ENCODE peak calls at places on chromosome 1, in seven cellular contexts. O, N, F, S, Q, D and G are unnamed samples.

GRCh38 chr1:100969336-100969735 is 56.2 kb downstream of the DPH5 start:
- DNase-seq in D (no peak), N (no peak), O (no peak), Q (no peak), F (no peak), S (no peak), G (no peak)

GRCh38 chr1:89306273-89306672 is 33.6 kb upstream of the GBP5 start:
- DNase-seq in D (no peak), N (no peak), Q (no peak), F (no peak), O (no peak), S (no peak), G (no peak)

GRCh38 chr1:234960722-234961467 is 167.7 kb downstream of the TOMM20 start:
- DNase-seq in S (no peak), O (no peak), N (no peak), D (no peak), Q (no peak), F (no peak), G (no peak)

GRCh38 chr1:53979712-53980450 is 33.7 kb downstream of the LRRC42 start:
- DNase-seq in N (no peak), S (no peak), Q (no peak), F (no peak), D (peak), O (no peak), G (no peak)

GRCh38 chr1:939511-940107 is 15.9 kb downstream of the SAMD11 start:
- DNase-seq in F (no peak), D (no peak), S (no peak), O (no peak), N (no peak), Q (no peak), G (no peak)

GRCh38 chr1:65844990-65845757 is 52.5 kb downstream of the PDE4B start:
- DNase-seq in F (no peak), N (no peak), S (peak), D (no peak), O (no peak), Q (no peak), G (no peak)

GRCh38 chr1:212238552-212238951 is 46.7 kb upstream of the PPP2R5A start:
- DNase-seq in Q (no peak), F (no peak), D (no peak), O (no peak), N (no peak), S (no peak), G (no peak)

GRCh38 chr1:2259668-2260392 is 31.7 kb downstream of the SKI start:
- DNase-seq in D (no peak), O (no peak), Q (no peak), S (no peak), N (no peak), F (no peak), G (no peak)

GRCh38 chr1:41056907-41057306 is 35.4 kb upstream of the SLFNL1 start:
- DNase-seq in D (no peak), O (no peak), N (no peak), S (no peak), Q (no peak), F (no peak), G (no peak)